ENCODE peak calls at places on chromosomes 5 and 9, in four cellular contexts. E is HuH-7, T is stromal cell of bone marrow, V is RWPE1. D is an unnamed sample.

GRCh38 chr5:153157156-153157555 is 333.3 kb upstream of the GRIA1 start:
- DNase-seq in E (no peak), T (no peak), V (no peak), D (no peak)

GRCh38 chr5:115584501-115584900 is 17.8 kb downstream of the TICAM2 start:
- DNase-seq in E (no peak), T (no peak), V (no peak), D (no peak)

GRCh38 chr9:133636902-133637301 is 739 bp downstream of the DBH start:
- DNase-seq in E (no peak), T (no peak), V (no peak), D (no peak)

GRCh38 chr5:166961028-166961427 is 1330.4 kb upstream of the WWC1 start:
- DNase-seq in E (no peak), T (no peak), V (no peak), D (no peak)

GRCh38 chr9:16139781-16140180 is 586.9 kb downstream of the CCDC171 start:
- DNase-seq in E (no peak), T (no peak), V (no peak), D (no peak)

GRCh38 chr9:136658849-136659535 is 3.7 kb upstream of the EGFL7 start:
- DNase-seq in E (no peak), T (no peak), V (no peak), D (no peak)

GRCh38 chr5:173984218-173984617 is 4.8 kb upstream of the C5orf47 start:
- DNase-seq in E (no peak), T (no peak), V (no peak), D (no peak)

GRCh38 chr5:103523319-103523718 is 39.3 kb downstream of the NUDT12 start:
- DNase-seq in E (no peak), T (no peak), V (peak), D (no peak)